ENCODE peak calls at places on chromosomes 6 and 20, in eight cellular contexts. B is transverse colon, C is Panc1, H is upper lobe of right lung, D is hepatocyte, V is thoracic aorta, P is colonic mucosa, G is endodermal cell. F is an unnamed sample. For H3K9me3, the result is how much of the 10 kb centered on the place peaks cover.

GRCh38 chr6:11744753-11745152 is 33.9 kb downstream of the ADTRP start:
- DNase-seq in G (no peak), B (peak), C (no peak), H (no peak), D (peak), V (peak), P (peak), F (no peak)

GRCh38 chr20:24700166-24700860 is 230.9 kb downstream of the SYNDIG1 start:
- DNase-seq in D (no peak), B (no peak), H (peak), P (no peak), V (no peak), C (no peak), G (peak), F (no peak)

GRCh38 chr6:17473554-17473953 is 80.2 kb downstream of the CAP2 start:
- DNase-seq in G (no peak), P (no peak), C (no peak), H (no peak), D (no peak), B (no peak), V (no peak), F (no peak)

GRCh38 chr20:62133051-62133845 is 9.9 kb downstream of the PSMA7 start:
- DNase-seq in C (no peak), H (peak), B (no peak), D (no peak), P (no peak), G (no peak), V (no peak), F (no peak)

GRCh38 chr20:16040742-16041141 is 532.5 kb downstream of the KIF16B start:
- DNase-seq in G (no peak), H (no peak), B (no peak), P (no peak), C (no peak), V (no peak), D (no peak), F (no peak)

GRCh38 chr6:112851141-112851540 is 504.0 kb downstream of the RFPL4B start:
- DNase-seq in C (no peak), P (no peak), V (no peak), H (no peak), D (peak), B (no peak), G (no peak), F (no peak)

GRCh38 chr6:52016918-52017748 is 70.3 kb downstream of the PKHD1 start:
- DNase-seq in H (no peak), G (peak), D (no peak), C (no peak), V (no peak), B (no peak), P (no peak), F (no peak)

GRCh38 chr6:82521369-82521768 is 157.8 kb downstream of the TPBG start:
- DNase-seq in C (no peak), V (no peak), P (no peak), G (no peak), B (no peak), D (no peak), H (no peak), F (no peak)

GRCh38 chr6:46102123-46102522 is 27.7 kb upstream of the ENPP4 start:
- DNase-seq in C (no peak), B (no peak), V (no peak), D (no peak), G (no peak), H (no peak), P (no peak), F (no peak)

GRCh38 chr6:20652691-20653479 is 118.6 kb downstream of the CDKAL1 start:
- DNase-seq in V (no peak), B (no peak), C (no peak), G (no peak), H (no peak), D (peak), P (no peak), F (no peak)

GRCh38 chr6:157885211-157885788 is 62.3 kb downstream of the SNX9 start:
- DNase-seq in D (no peak), V (no peak), G (no peak), P (no peak), H (no peak), B (no peak), C (no peak), F (no peak)

GRCh38 chr6:14450133-14451040 is 332.8 kb downstream of the CD83 start:
- DNase-seq in D (no peak), P (no peak), H (no peak), V (no peak), G (no peak), C (no peak), B (no peak), F (no peak)

GRCh38 chr20:47576516-47577033 is 74.9 kb downstream of the NCOA3 start:
- DNase-seq in C (no peak), B (peak), D (peak), G (peak), V (no peak), H (no peak), P (peak), F (no peak)

GRCh38 chr6:118588626-118589025 is 40.5 kb downstream of the PLN start:
- DNase-seq in V (no peak), H (no peak), G (no peak), C (no peak), D (no peak), P (no peak), B (no peak), F (no peak)

GRCh38 chr6:146865756-146866266 is 267.0 kb downstream of the ADGB start:
- DNase-seq in D (no peak), B (no peak), H (no peak), G (no peak), C (no peak), P (no peak), V (no peak), F (no peak)

GRCh38 chr6:126888727-126889725 is 229.4 kb upstream of the RSPO3 start:
- DNase-seq in G (no peak), B (no peak), P (no peak), C (no peak), H (no peak), V (no peak), D (no peak), F (no peak)

GRCh38 chr6:44234101-44235090 is 11.0 kb downstream of the SLC29A1 start:
- DNase-seq in G (peak), P (peak), H (peak), D (peak), C (no peak), B (peak), V (peak), F (peak)

GRCh38 chr6:129835691-129836090 is 25.4 kb downstream of the TMEM244 start:
- DNase-seq in P (no peak), D (peak), G (peak), B (no peak), C (no peak), H (no peak), V (no peak), F (no peak)

GRCh38 chr6:158892266-158892665 is 73.1 kb upstream of the EZR start:
- DNase-seq in B (no peak), G (no peak), P (no peak), H (no peak), V (no peak), D (no peak), C (no peak), F (no peak)

GRCh38 chr6:89916136-89916920 is 22.1 kb downstream of the GJA10 start:
- DNase-seq in V (no peak), B (no peak), C (no peak), G (no peak), H (no peak), D (no peak), P (no peak), F (no peak)

GRCh38 chr20:61932711-61933480 is 132.8 kb downstream of the TAF4 start:
- DNase-seq in D (no peak), G (peak), B (no peak), P (no peak), V (no peak), H (peak), C (no peak), F (peak)

GRCh38 chr20:44253528-44253927 is 6.4 kb downstream of the GDAP1L1 start:
- DNase-seq in V (no peak), C (no peak), D (peak), G (peak), H (no peak), B (no peak), P (no peak), F (peak)

GRCh38 chr6:12291785-12292604 is 1.8 kb downstream of the EDN1 start:
- DNase-seq in B (peak), C (no peak), H (no peak), P (peak), D (peak), V (no peak), G (peak), F (peak)

GRCh38 chr6:43304882-43305281 is 3.7 kb downstream of the CRIP3 start:
- DNase-seq in V (no peak), B (no peak), D (no peak), P (no peak), G (no peak), H (no peak), C (no peak), F (no peak)

GRCh38 chr6:19991176-19991575 is 154.0 kb downstream of the ID4 start:
- DNase-seq in H (no peak), G (no peak), D (no peak), C (no peak), P (no peak), V (no peak), B (no peak), F (no peak)

GRCh38 chr6:157314705-157315321 is 8.5 kb downstream of the TMEM242 start:
- DNase-seq in G (no peak), H (no peak), B (no peak), P (no peak), C (peak), V (no peak), D (peak), F (no peak)

GRCh38 chr20:54195483-54196472 is 12.1 kb upstream of the PFDN4 start:
- DNase-seq in G (no peak), V (no peak), D (no peak), C (no peak), H (no peak), B (no peak), P (no peak), F (no peak)

GRCh38 chr6:144145546-144145945 is 4.8 kb upstream of the STX11 start:
- DNase-seq in P (no peak), B (no peak), D (no peak), H (no peak), G (no peak), C (no peak), V (no peak), F (no peak)

GRCh38 chr6:142867355-142867801 is 77.6 kb downstream of the HIVEP2 start:
- DNase-seq in D (no peak), B (no peak), C (no peak), V (no peak), P (no peak), G (no peak), H (no peak), F (no peak)

GRCh38 chr6:149965191-149966020 is 1.7 kb downstream of the ULBP1 start:
- DNase-seq in P (no peak), D (peak), B (peak), C (no peak), G (peak), V (no peak), H (no peak), F (no peak)

GRCh38 chr6:158461954-158462353 is 97.9 kb upstream of the TMEM181 start:
- DNase-seq in V (no peak), D (no peak), H (no peak), G (no peak), B (no peak), P (no peak), C (no peak), F (no peak)

GRCh38 chr6:298233-299049 is 6.2 kb downstream of the DUSP22 start:
- DNase-seq in V (no peak), G (no peak), D (no peak), P (no peak), H (no peak), C (no peak), B (no peak), F (no peak)

DNA sequence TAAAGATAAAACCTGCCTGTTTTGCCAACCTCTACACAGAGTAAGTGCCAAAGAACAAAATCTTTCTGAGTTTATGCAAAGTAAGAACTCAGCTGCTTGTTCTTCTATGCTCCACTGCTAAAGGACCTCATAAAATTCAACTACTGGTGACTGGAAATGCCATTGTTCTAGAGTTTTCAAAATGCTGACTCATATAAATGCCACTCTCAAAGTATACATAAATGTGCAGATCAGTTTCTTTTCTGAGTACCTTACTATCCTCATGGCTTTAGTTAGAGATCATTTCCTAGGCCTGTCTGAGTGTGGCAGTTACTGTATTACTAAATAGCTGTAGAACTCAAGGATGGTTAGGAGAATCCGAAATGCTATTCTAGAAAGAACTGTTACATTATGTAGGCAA is 45.6 kb downstream of the LYRM4 start:
- DNase-seq in D (no peak), G (no peak), V (no peak), B (no peak), P (no peak), H (no peak), C (no peak), F (no peak)
- H3K27ac ChIP-seq in D (no peak), G (no peak), V (no peak), B (no peak), P (no peak), H (no peak), C (no peak), F (no peak)

DNA sequence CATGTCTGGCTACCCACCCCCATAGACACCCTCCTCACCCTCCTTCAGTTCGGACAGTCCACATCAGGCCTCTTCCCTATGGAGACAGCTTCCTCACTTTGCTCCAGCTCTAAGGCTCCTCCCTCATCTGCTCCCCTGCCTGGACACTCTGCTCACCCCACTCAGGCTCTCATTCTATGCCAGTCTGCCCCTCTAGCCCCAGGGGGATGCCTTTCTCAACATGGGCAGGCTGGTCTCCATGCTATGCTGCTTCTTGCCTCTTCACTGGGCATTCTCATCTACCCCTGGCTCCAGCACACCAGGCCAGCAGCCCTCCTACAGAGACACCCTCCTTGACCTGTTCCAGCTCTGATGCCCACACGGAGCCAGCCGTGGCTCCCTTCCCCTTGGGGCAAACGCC is at the start of gene WFDC8:
- DNase-seq in H (no peak), P (no peak), G (no peak), D (no peak), B (no peak), C (no peak), V (no peak), F (no peak)
- H3K4me3 ChIP-seq in H (no peak), P (no peak), G (no peak), D (no peak), B (no peak), C (no peak), V (no peak), F (no peak)

GRCh38 chr6:111407686-111408085 is 75.3 kb downstream of the REV3L start:
- DNase-seq in D (no peak), C (no peak), B (no peak), G (no peak), H (no peak), V (no peak), P (no peak), F (no peak)
- H3K9me3 ChIP-seq in D (under half), C (under half), B (under half), G (under half), H (under half), V (under half), P (under half), F (under half)

DNA sequence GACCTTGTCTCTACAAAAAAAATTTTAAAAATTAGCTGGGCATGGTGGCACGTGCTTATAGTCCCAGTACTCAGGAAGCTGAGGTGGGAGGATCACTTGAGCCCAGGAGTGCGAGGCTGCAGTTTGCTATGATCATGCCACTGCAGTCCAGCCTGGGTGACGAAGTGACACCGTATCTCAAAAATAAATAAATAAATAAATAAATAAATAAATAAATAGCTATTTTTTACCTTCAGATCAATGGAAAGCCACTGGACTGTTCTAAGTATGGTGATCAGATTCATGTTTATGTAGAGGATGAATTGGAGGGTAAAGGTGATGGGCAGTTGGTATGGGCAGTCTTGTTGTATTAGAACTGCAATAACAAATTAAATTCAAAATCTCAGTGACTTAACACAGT is 24.0 kb downstream of the DSTN start:
- DNase-seq in V (no peak), B (no peak), G (no peak), P (no peak), D (no peak), H (no peak), C (no peak), F (no peak)
- H3K27ac ChIP-seq in V (peak), B (peak), G (no peak), P (no peak), D (peak), H (peak), C (no peak), F (no peak)

GRCh38 chr6:24893342-24893850 is 42.4 kb downstream of the RIPOR2 start:
- DNase-seq in H (no peak), P (no peak), C (no peak), D (no peak), B (no peak), G (no peak), V (no peak), F (no peak)
- H3K4me3 ChIP-seq in H (no peak), P (no peak), C (no peak), D (no peak), B (no peak), G (no peak), V (no peak), F (no peak)

GRCh38 chr20:48766205-48766604 is 61.6 kb downstream of the PREX1 start:
- DNase-seq in V (no peak), P (no peak), B (no peak), G (no peak), H (no peak), D (no peak), C (no peak), F (no peak)
- H3K9me3 ChIP-seq in V (under half), P (under half), B (under half), G (under half), H (under half), D (under half), C (under half), F (under half)

GRCh38 chr6:134470090-134470975 is 152.4 kb upstream of the SGK1 start:
- DNase-seq in C (no peak), P (no peak), D (no peak), G (no peak), V (no peak), H (no peak), B (no peak), F (no peak)
- H3K27ac ChIP-seq in C (no peak), P (no peak), D (no peak), G (no peak), V (no peak), H (no peak), B (no peak), F (no peak)

GRCh38 chr20:4147319-4147718 is 132.0 kb upstream of the RNF24 start:
- DNase-seq in V (no peak), D (peak), C (no peak), P (no peak), B (no peak), H (no peak), G (peak), F (no peak)

GRCh38 chr20:4152696-4153235 is 137.4 kb upstream of the RNF24 start:
- DNase-seq in C (no peak), B (no peak), V (no peak), H (peak), P (no peak), D (no peak), G (no peak), F (no peak)

GRCh38 chr20:4151342-4151741 is 136.0 kb upstream of the RNF24 start:
- DNase-seq in B (no peak), P (no peak), C (no peak), H (peak), D (no peak), G (no peak), V (no peak), F (no peak)

GRCh38 chr20:4151991-4152695 is 136.8 kb upstream of the RNF24 start:
- DNase-seq in H (peak), C (no peak), B (no peak), V (no peak), P (no peak), G (no peak), D (no peak), F (no peak)

DNA sequence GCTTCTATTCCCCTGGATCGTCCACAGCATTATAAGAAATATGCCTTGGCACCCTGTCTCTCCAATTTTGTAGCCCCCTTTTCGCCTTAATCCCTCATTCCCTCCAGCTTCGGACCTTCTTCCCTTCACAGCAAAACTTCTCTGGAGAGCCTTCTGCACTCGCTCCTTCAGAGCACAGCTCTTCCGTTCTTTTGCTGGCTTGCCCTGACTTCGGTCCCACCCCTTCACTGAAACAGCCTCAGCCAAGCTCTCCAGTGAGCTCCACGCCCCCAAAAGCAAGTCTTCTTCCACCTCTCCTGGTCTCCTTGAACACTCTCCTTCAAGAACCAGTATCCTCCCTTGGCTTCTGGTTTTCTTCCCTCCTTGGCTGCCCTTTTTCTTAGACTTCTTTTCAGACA is 134.7 kb upstream of the RNF24 start:
- DNase-seq in D (peak), V (no peak), B (no peak), C (no peak), P (no peak), G (peak), H (peak), F (no peak)
- H3K4me3 ChIP-seq in D (peak), V (peak), B (peak), C (peak), P (peak), G (peak), H (peak), F (no peak)

GRCh38 chr6:21908117-21908848 is 314.7 kb downstream of the SOX4 start:
- DNase-seq in P (no peak), G (peak), H (no peak), D (no peak), B (no peak), V (no peak), C (no peak), F (no peak)

GRCh38 chr6:21906826-21907225 is 313.3 kb downstream of the SOX4 start:
- DNase-seq in P (no peak), B (no peak), D (no peak), V (no peak), C (no peak), G (no peak), H (no peak), F (no peak)

GRCh38 chr6:21902766-21903165 is 309.2 kb downstream of the SOX4 start:
- DNase-seq in C (no peak), D (no peak), P (no peak), G (no peak), B (no peak), H (no peak), V (no peak), F (no peak)

GRCh38 chr6:21907291-21907690 is 313.7 kb downstream of the SOX4 start:
- DNase-seq in B (no peak), P (no peak), D (no peak), H (no peak), V (no peak), G (no peak), C (no peak), F (no peak)

DNA sequence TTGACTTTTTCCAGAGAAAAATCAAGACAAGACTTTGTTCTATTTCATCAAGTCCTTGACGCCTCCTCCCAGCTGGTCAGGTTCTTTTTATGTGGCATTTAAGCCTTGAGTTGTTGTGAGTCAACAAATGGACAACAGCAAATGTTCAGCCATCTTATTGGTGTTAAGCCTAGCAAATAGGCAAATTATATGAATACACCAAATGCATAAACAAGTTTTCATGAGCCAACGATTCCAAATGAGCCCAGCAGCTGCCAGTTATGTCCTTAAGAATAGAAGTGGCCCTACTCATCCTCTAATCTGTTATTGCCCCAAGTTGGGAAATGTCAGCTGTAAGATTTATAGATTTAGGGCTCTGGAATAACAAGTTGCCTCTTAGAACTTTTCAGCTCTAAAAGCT is 312.0 kb downstream of the SOX4 start:
- DNase-seq in G (no peak), V (no peak), B (no peak), D (no peak), H (no peak), C (no peak), P (no peak), F (no peak)
- H3K9me3 ChIP-seq in G (under half), V (under half), B (under half), D (under half), H (under half), C (under half), P (under half), F (under half)

GRCh38 chr20:46378390-46379009 is 27.9 kb downstream of the ELMO2 start:
- DNase-seq in H (no peak), C (no peak), P (no peak), B (no peak), G (no peak), D (peak), V (no peak), F (peak)
- H3K27ac ChIP-seq in H (no peak), C (no peak), P (no peak), B (no peak), G (no peak), D (peak), V (no peak), F (peak)